ENCODE peak calls at places on chromosomes 4 and X, in ten cellular contexts. O is C1 segment of cervical spinal cord; G is B cell; C is head of caudate nucleus; T is activated T-cell treated with anti-CD3 and anti-CD28 coated beads, Interleukin-2, amount 50 U/mL, for 48 hours; K is activated naive CD4-positive, alpha-beta T cell treated with anti-CD3 and anti-CD28 coated beads, Interleukin-2, amount 50 U/mL, for 16 hours; Q is tibial nerve; U is stimulated activated effector memory CD8-positive, alpha-beta T cell treated with anti-CD3 and anti-CD28 coated beads, Interleukin-12 subunit alpha, Interleukin-12 subunit beta, amount 100 ng/mL, for 72 hours; A is AML-193; E is fibroblast of pulmonary artery. H is an unnamed sample.

GRCh38 chrX:27675493-27675892 is 85.3 kb downstream of the DCAF8L2 start:
- DNase-seq in Q (no peak), C (no peak), O (no peak), A (no peak), K (no peak), G (no peak), T (no peak), U (no peak), E (peak; percentile 75), H (no peak)

GRCh38 chr4:111652206-111652605 is 493.0 kb upstream of the FAM241A start:
- DNase-seq in Q (no peak), C (no peak), T (no peak), G (no peak), E (no peak), O (no peak), A (no peak), K (no peak), U (no peak), H (no peak)

GRCh38 chr4:95362906-95363578 is 185.7 kb downstream of the UNC5C start:
- DNase-seq in U (no peak), K (no peak), E (peak; percentile 46), Q (no peak), C (peak; percentile 49), O (no peak), A (peak; percentile 23), G (no peak), T (no peak), H (no peak)

GRCh38 chrX:15269618-15270521 is at the start of gene ASB9:
- DNase-seq in O (no peak), T (peak; percentile 25), U (no peak), A (peak; percentile 57), K (no peak), C (no peak), E (peak; percentile 54), G (no peak), Q (peak; percentile 4), H (peak; percentile 5)

GRCh38 chrX:46727445-46727844 is 31.5 kb downstream of the SLC9A7 start:
- DNase-seq in O (no peak), A (no peak), G (no peak), T (no peak), E (peak; percentile 27), C (no peak), Q (no peak), K (no peak), U (no peak), H (no peak)

GRCh38 chr4:121675715-121676114 is 21.1 kb downstream of the ANXA5 start:
- DNase-seq in U (no peak), C (no peak), Q (no peak), A (no peak), E (peak; percentile 62), K (no peak), T (no peak), G (no peak), O (no peak), H (no peak)

GRCh38 chr4:53935780-53936179 is 128.6 kb downstream of the CHIC2 start:
- DNase-seq in C (no peak), A (no peak), T (no peak), O (no peak), K (no peak), U (no peak), Q (no peak), G (no peak), E (peak; percentile 86), H (no peak)

GRCh38 chr4:85776579-85776978 is 301.6 kb downstream of the ARHGAP24 start:
- DNase-seq in A (no peak), Q (no peak), T (no peak), E (peak; percentile 39), G (no peak), K (no peak), C (no peak), O (no peak), U (no peak), H (no peak)

GRCh38 chr4:6893449-6894085 is 16.1 kb upstream of the TBC1D14 start:
- DNase-seq in G (no peak), K (no peak), C (peak; percentile 12), T (no peak), U (no peak), E (no peak), O (no peak), A (peak; percentile 84), Q (no peak), H (no peak)

GRCh38 chrX:139974496-139974895 is 9.2 kb upstream of the CXorf66 start:
- DNase-seq in G (no peak), T (no peak), E (no peak), U (no peak), O (no peak), Q (no peak), A (no peak), C (no peak), K (no peak), H (no peak)

GRCh38 chr4:98522603-98523395 is 135.6 kb downstream of the TSPAN5 start:
- DNase-seq in A (no peak), Q (no peak), K (no peak), O (no peak), U (no peak), T (no peak), G (no peak), C (no peak), E (peak; percentile 83), H (no peak)

H was measured in GM20000.